ENCODE peak calls at places on chromosomes 6 and 20, in nine cellular contexts. One of them, this sample, is unnamed.

GRCh38 chr6:34730006-34730405 is 27.3 kb upstream of the SNRPC start:
- DNase-seq in CD4-positive, alpha-beta T cell: no peak
- DNase-seq in GM20000: no peak
- DNase-seq in pancreas: no peak
- DNase-seq in psoas muscle: no peak
- DNase-seq in epithelial cell of esophagus: no peak
- DNase-seq in fibroblast of pulmonary artery: no peak
- DNase-seq in CD8-positive, alpha-beta T cell: no peak
- DNase-seq in AG09319: no peak
- DNase-seq in this sample: no peak

GRCh38 chr20:41734506-41734945 is 116.3 kb upstream of the CHD6 start:
- DNase-seq in CD4-positive, alpha-beta T cell: peak
- DNase-seq in GM20000: peak
- DNase-seq in pancreas: no peak
- DNase-seq in psoas muscle: no peak
- DNase-seq in epithelial cell of esophagus: peak
- DNase-seq in fibroblast of pulmonary artery: peak
- DNase-seq in CD8-positive, alpha-beta T cell: peak
- DNase-seq in AG09319: no peak
- DNase-seq in this sample: peak

GRCh38 chr6:25192562-25192961 is 86.6 kb upstream of the CARMIL1 start:
- DNase-seq in CD4-positive, alpha-beta T cell: no peak
- DNase-seq in GM20000: no peak
- DNase-seq in pancreas: no peak
- DNase-seq in psoas muscle: no peak
- DNase-seq in epithelial cell of esophagus: no peak
- DNase-seq in fibroblast of pulmonary artery: peak
- DNase-seq in CD8-positive, alpha-beta T cell: no peak
- DNase-seq in AG09319: no peak
- DNase-seq in this sample: no peak

GRCh38 chr6:17032595-17033591 is 69.0 kb upstream of the STMND1 start:
- DNase-seq in CD4-positive, alpha-beta T cell: no peak
- DNase-seq in GM20000: no peak
- DNase-seq in pancreas: no peak
- DNase-seq in psoas muscle: peak
- DNase-seq in epithelial cell of esophagus: peak
- DNase-seq in fibroblast of pulmonary artery: peak
- DNase-seq in CD8-positive, alpha-beta T cell: no peak
- DNase-seq in AG09319: peak
- DNase-seq in this sample: no peak

GRCh38 chr6:1917628-1918371 is 308.1 kb downstream of the FOXC1 start:
- DNase-seq in CD4-positive, alpha-beta T cell: no peak
- DNase-seq in GM20000: no peak
- DNase-seq in pancreas: no peak
- DNase-seq in psoas muscle: no peak
- DNase-seq in epithelial cell of esophagus: peak
- DNase-seq in fibroblast of pulmonary artery: peak
- DNase-seq in CD8-positive, alpha-beta T cell: no peak
- DNase-seq in AG09319: no peak
- DNase-seq in this sample: no peak

GRCh38 chr6:20160541-20161283 is 51.6 kb downstream of the MBOAT1 start:
- DNase-seq in CD4-positive, alpha-beta T cell: no peak
- DNase-seq in GM20000: no peak
- DNase-seq in pancreas: no peak
- DNase-seq in psoas muscle: no peak
- DNase-seq in epithelial cell of esophagus: no peak
- DNase-seq in fibroblast of pulmonary artery: no peak
- DNase-seq in CD8-positive, alpha-beta T cell: no peak
- DNase-seq in AG09319: peak
- DNase-seq in this sample: no peak

GRCh38 chr6:132830236-132830799 is 15.9 kb downstream of the RPS12 start:
- DNase-seq in CD4-positive, alpha-beta T cell: no peak
- DNase-seq in GM20000: no peak
- DNase-seq in pancreas: no peak
- DNase-seq in psoas muscle: no peak
- DNase-seq in epithelial cell of esophagus: peak
- DNase-seq in fibroblast of pulmonary artery: peak
- DNase-seq in CD8-positive, alpha-beta T cell: no peak
- DNase-seq in AG09319: no peak
- DNase-seq in this sample: peak

GRCh38 chr6:151482290-151482689 is 11.5 kb upstream of the CCDC170 start:
- DNase-seq in CD4-positive, alpha-beta T cell: no peak
- DNase-seq in GM20000: peak
- DNase-seq in pancreas: no peak
- DNase-seq in psoas muscle: no peak
- DNase-seq in epithelial cell of esophagus: peak
- DNase-seq in fibroblast of pulmonary artery: peak
- DNase-seq in CD8-positive, alpha-beta T cell: no peak
- DNase-seq in AG09319: no peak
- DNase-seq in this sample: peak

GRCh38 chr20:48259456-48259855 is 474.2 kb upstream of the SULF2 start:
- DNase-seq in CD4-positive, alpha-beta T cell: no peak
- DNase-seq in GM20000: no peak
- DNase-seq in pancreas: no peak
- DNase-seq in psoas muscle: no peak
- DNase-seq in epithelial cell of esophagus: no peak
- DNase-seq in fibroblast of pulmonary artery: no peak
- DNase-seq in CD8-positive, alpha-beta T cell: no peak
- DNase-seq in AG09319: no peak
- DNase-seq in this sample: no peak

GRCh38 chr6:142763205-142763604 is 181.8 kb downstream of the HIVEP2 start:
- DNase-seq in CD4-positive, alpha-beta T cell: no peak
- DNase-seq in GM20000: no peak
- DNase-seq in pancreas: no peak
- DNase-seq in psoas muscle: no peak
- DNase-seq in epithelial cell of esophagus: peak
- DNase-seq in fibroblast of pulmonary artery: peak
- DNase-seq in CD8-positive, alpha-beta T cell: no peak
- DNase-seq in AG09319: no peak
- DNase-seq in this sample: no peak

GRCh38 chr20:48051810-48052491 is 266.7 kb upstream of the SULF2 start:
- DNase-seq in CD4-positive, alpha-beta T cell: no peak
- DNase-seq in GM20000: no peak
- DNase-seq in pancreas: no peak
- DNase-seq in psoas muscle: no peak
- DNase-seq in epithelial cell of esophagus: peak
- DNase-seq in fibroblast of pulmonary artery: peak
- DNase-seq in CD8-positive, alpha-beta T cell: no peak
- DNase-seq in AG09319: peak
- DNase-seq in this sample: no peak

GRCh38 chr6:13526718-13527668 is 39.6 kb upstream of the GFOD1 start:
- DNase-seq in CD4-positive, alpha-beta T cell: no peak
- DNase-seq in GM20000: peak
- DNase-seq in pancreas: no peak
- DNase-seq in psoas muscle: peak
- DNase-seq in epithelial cell of esophagus: peak
- DNase-seq in fibroblast of pulmonary artery: peak
- DNase-seq in CD8-positive, alpha-beta T cell: peak
- DNase-seq in AG09319: no peak
- DNase-seq in this sample: peak

GRCh38 chr6:36202101-36202500 is 5.6 kb downstream of the BRPF3 start:
- DNase-seq in CD4-positive, alpha-beta T cell: no peak
- DNase-seq in GM20000: no peak
- DNase-seq in pancreas: no peak
- DNase-seq in psoas muscle: no peak
- DNase-seq in epithelial cell of esophagus: no peak
- DNase-seq in fibroblast of pulmonary artery: no peak
- DNase-seq in CD8-positive, alpha-beta T cell: no peak
- DNase-seq in AG09319: no peak
- DNase-seq in this sample: no peak

GRCh38 chr6:168353041-168353440 is 33.5 kb upstream of the DACT2 start:
- DNase-seq in CD4-positive, alpha-beta T cell: no peak
- DNase-seq in GM20000: no peak
- DNase-seq in pancreas: no peak
- DNase-seq in psoas muscle: no peak
- DNase-seq in epithelial cell of esophagus: no peak
- DNase-seq in fibroblast of pulmonary artery: no peak
- DNase-seq in CD8-positive, alpha-beta T cell: no peak
- DNase-seq in AG09319: no peak
- DNase-seq in this sample: no peak

GRCh38 chr6:31530659-31531058 is 1.9 kb downstream of the MCCD1 start:
- DNase-seq in CD4-positive, alpha-beta T cell: no peak
- DNase-seq in GM20000: no peak
- DNase-seq in pancreas: no peak
- DNase-seq in psoas muscle: no peak
- DNase-seq in epithelial cell of esophagus: no peak
- DNase-seq in fibroblast of pulmonary artery: no peak
- DNase-seq in CD8-positive, alpha-beta T cell: no peak
- DNase-seq in AG09319: no peak
- DNase-seq in this sample: no peak

GRCh38 chr6:83518946-83519489 is 6.7 kb downstream of the PRSS35 start:
- DNase-seq in CD4-positive, alpha-beta T cell: no peak
- DNase-seq in GM20000: no peak
- DNase-seq in pancreas: no peak
- DNase-seq in psoas muscle: no peak
- DNase-seq in epithelial cell of esophagus: no peak
- DNase-seq in fibroblast of pulmonary artery: peak
- DNase-seq in CD8-positive, alpha-beta T cell: no peak
- DNase-seq in AG09319: no peak
- DNase-seq in this sample: peak
- TF ChIP-seq CTCF in CD4-positive, alpha-beta T cell: no peak
- TF ChIP-seq CTCF in GM20000: no peak
- TF ChIP-seq CTCF in pancreas: no peak
- TF ChIP-seq CTCF in psoas muscle: no peak
- TF ChIP-seq CTCF in epithelial cell of esophagus: no peak
- TF ChIP-seq CTCF in fibroblast of pulmonary artery: peak
- TF ChIP-seq CTCF in CD8-positive, alpha-beta T cell: no peak
- TF ChIP-seq CTCF in AG09319: peak
- TF ChIP-seq CTCF in this sample: peak

DNA sequence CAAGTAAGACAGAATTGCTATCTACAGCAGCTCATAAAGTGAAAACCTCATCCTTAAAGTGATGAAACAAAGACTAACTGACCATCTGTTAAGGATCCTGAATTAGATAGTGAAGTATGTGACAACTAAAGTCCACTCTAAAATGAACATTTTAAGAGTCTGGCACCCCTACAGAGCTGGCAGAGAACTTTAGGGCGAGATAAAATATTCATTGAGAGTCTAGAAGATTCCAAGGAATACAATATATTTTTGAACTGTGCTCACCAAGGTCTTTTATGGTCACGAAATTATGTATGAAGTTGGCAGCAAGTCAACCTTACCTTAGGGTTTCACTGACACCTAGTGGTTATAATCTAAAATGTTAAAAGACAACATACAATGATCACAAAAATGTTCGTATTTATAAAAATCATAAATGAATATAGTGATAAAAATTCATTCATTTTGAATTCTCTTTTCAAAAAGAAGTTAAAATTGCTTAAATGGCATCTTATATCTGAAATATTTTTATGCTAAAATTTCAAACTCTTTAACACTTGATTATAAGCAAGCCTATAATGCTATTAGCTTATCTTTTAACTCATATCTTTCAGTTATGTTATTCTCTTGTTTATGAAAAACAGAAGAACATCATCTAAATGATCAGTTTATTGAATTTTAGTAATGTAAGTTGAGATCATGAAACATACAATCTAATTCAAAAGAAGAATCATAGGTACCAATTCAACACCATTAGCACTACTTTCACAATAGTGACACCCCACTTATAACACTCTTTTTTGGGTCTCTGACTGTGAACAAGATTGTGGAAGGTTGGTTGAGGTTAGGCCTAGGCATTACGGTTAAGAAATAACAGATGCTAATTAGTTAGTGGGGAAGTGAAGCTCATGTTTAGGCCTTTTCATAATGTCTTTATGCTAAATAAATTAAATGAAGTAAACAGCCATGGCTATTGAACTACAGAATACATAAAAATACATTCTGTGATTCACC is 27.5 kb downstream of the RSPH3 start:
- DNase-seq in CD4-positive, alpha-beta T cell: no peak
- DNase-seq in GM20000: peak
- DNase-seq in pancreas: no peak
- DNase-seq in psoas muscle: no peak
- DNase-seq in epithelial cell of esophagus: peak
- DNase-seq in fibroblast of pulmonary artery: peak
- DNase-seq in CD8-positive, alpha-beta T cell: no peak
- DNase-seq in AG09319: peak
- DNase-seq in this sample: peak
- TF ChIP-seq CTCF in CD4-positive, alpha-beta T cell: peak
- TF ChIP-seq CTCF in GM20000: no peak
- TF ChIP-seq CTCF in pancreas: peak
- TF ChIP-seq CTCF in psoas muscle: peak
- TF ChIP-seq CTCF in epithelial cell of esophagus: peak
- TF ChIP-seq CTCF in fibroblast of pulmonary artery: peak
- TF ChIP-seq CTCF in CD8-positive, alpha-beta T cell: peak
- TF ChIP-seq CTCF in AG09319: peak
- TF ChIP-seq CTCF in this sample: peak

DNA sequence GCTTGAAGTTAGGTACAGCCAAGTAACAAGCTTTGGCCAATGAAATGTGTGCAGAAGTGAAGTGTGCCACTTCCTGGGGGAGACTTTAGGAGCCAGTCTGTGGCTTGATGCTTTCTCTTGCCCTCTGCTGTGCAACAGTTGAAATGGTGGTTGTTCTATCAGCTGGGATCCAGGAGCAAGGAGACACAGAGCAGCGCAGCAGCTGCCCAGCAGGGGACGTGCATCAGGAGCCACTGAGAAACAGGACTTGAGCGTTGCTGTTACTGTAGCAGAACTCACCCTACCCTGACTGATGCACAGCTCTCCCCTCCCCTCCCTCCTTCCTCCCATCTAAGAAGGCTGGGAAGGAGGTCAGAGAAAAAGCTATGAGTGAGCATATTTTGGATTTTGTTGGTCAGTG is 18.9 kb upstream of the CCN5 start:
- DNase-seq in CD4-positive, alpha-beta T cell: no peak
- DNase-seq in GM20000: no peak
- DNase-seq in pancreas: no peak
- DNase-seq in psoas muscle: no peak
- DNase-seq in epithelial cell of esophagus: no peak
- DNase-seq in fibroblast of pulmonary artery: no peak
- DNase-seq in CD8-positive, alpha-beta T cell: no peak
- DNase-seq in AG09319: no peak
- DNase-seq in this sample: no peak
- TF ChIP-seq CTCF in CD4-positive, alpha-beta T cell: no peak
- TF ChIP-seq CTCF in GM20000: no peak
- TF ChIP-seq CTCF in pancreas: no peak
- TF ChIP-seq CTCF in psoas muscle: no peak
- TF ChIP-seq CTCF in epithelial cell of esophagus: no peak
- TF ChIP-seq CTCF in fibroblast of pulmonary artery: no peak
- TF ChIP-seq CTCF in CD8-positive, alpha-beta T cell: no peak
- TF ChIP-seq CTCF in AG09319: no peak
- TF ChIP-seq CTCF in this sample: peak

DNA sequence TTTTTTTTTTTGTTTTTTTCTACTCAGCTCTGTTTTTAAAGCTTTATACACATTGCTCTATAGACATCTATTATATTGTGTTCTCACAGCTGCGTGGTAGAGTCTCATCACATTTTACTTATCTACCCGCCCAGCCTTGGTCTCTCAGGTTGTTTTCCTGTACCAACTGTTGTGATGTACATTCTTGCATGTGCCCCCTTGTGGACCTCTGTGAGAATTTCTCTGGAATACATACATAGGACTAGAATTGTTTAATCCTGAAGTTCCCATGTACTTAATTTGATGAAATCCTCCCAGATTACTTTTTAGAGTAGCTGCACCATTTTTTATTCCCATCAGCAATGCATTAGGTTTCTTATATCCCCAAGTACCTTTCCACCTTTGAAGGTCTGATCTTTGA is 40.4 kb upstream of the TINAG start:
- DNase-seq in CD4-positive, alpha-beta T cell: no peak
- DNase-seq in GM20000: peak
- DNase-seq in pancreas: no peak
- DNase-seq in psoas muscle: no peak
- DNase-seq in epithelial cell of esophagus: peak
- DNase-seq in fibroblast of pulmonary artery: peak
- DNase-seq in CD8-positive, alpha-beta T cell: no peak
- DNase-seq in AG09319: no peak
- DNase-seq in this sample: no peak
- TF ChIP-seq CTCF in CD4-positive, alpha-beta T cell: no peak
- TF ChIP-seq CTCF in GM20000: no peak
- TF ChIP-seq CTCF in pancreas: peak
- TF ChIP-seq CTCF in psoas muscle: no peak
- TF ChIP-seq CTCF in epithelial cell of esophagus: peak
- TF ChIP-seq CTCF in fibroblast of pulmonary artery: peak
- TF ChIP-seq CTCF in CD8-positive, alpha-beta T cell: no peak
- TF ChIP-seq CTCF in AG09319: peak
- TF ChIP-seq CTCF in this sample: no peak

This sample was measured in GM13977.